ENCODE peak calls at places on chromosomes 6 and 20, in five cellular contexts. A is endothelial cell of umbilical vein; V is cardiac muscle cell; Q is neural progenitor cell; N is CD4-positive, alpha-beta memory T cell. U is an unnamed sample.

GRCh38 chr6:170031684-170032121 is 259.2 kb downstream of the DLL1 start:
- DNase-seq in A (no peak), V (no peak), Q (no peak), N (no peak), U (no peak)

GRCh38 chr6:80319286-80319685 is 212.8 kb downstream of the BCKDHB start:
- DNase-seq in A (no peak), V (no peak), Q (no peak), N (no peak), U (no peak)

GRCh38 chr6:136059308-136059707 is 190.8 kb downstream of the MTFR2 start:
- DNase-seq in A (no peak), V (no peak), Q (no peak), N (no peak), U (no peak)

GRCh38 chr6:119128252-119128912 is 49.9 kb upstream of the FAM184A start:
- DNase-seq in A (no peak), V (no peak), Q (no peak), N (no peak), U (no peak)

GRCh38 chr6:162369091-162369490 is 358.5 kb downstream of the PRKN start:
- DNase-seq in A (no peak), V (no peak), Q (no peak), N (no peak), U (no peak)

GRCh38 chr6:7424967-7425807 is 35.6 kb downstream of the RIOK1 start:
- DNase-seq in A (peak; percentile 6), V (peak; percentile 62), Q (no peak), N (no peak), U (no peak)

GRCh38 chr6:139655783-139656705 is 281.6 kb upstream of the CITED2 start:
- DNase-seq in A (no peak), V (no peak), Q (no peak), N (no peak), U (no peak)

GRCh38 chr20:47859255-47859654 is 74.0 kb upstream of the SULF2 start:
- DNase-seq in A (no peak), V (no peak), Q (no peak), N (no peak), U (no peak)

GRCh38 chr6:141451508-141452353 is 681.0 kb upstream of the GJE1 start:
- DNase-seq in A (peak; percentile 50), V (no peak), Q (peak; percentile 52), N (no peak), U (peak; percentile 90)

GRCh38 chr20:1177680-1178079 is 7.1 kb downstream of the TMEM74B start:
- DNase-seq in A (no peak), V (peak; percentile 22), Q (peak; percentile 46), N (no peak), U (peak; percentile 36)

GRCh38 chr6:145898376-145898775 is 65.8 kb downstream of the SHPRH start:
- DNase-seq in A (no peak), V (no peak), Q (no peak), N (no peak), U (no peak)

GRCh38 chr20:59084041-59084841 is 41.7 kb upstream of the PRELID3B start:
- DNase-seq in A (no peak), V (no peak), Q (no peak), N (no peak), U (no peak)

GRCh38 chr20:32443386-32443974 is 85.3 kb downstream of the ASXL1 start:
- DNase-seq in A (no peak), V (no peak), Q (no peak), N (no peak), U (no peak)

GRCh38 chr6:153989989-153990388 is 49.1 kb upstream of the OPRM1 start:
- DNase-seq in A (no peak), V (no peak), Q (no peak), N (no peak), U (no peak)

GRCh38 chr6:31402324-31403282 is 792 bp upstream of the MICA start:
- DNase-seq in A (no peak), V (no peak), Q (no peak), N (peak; percentile 30), U (peak; percentile 49)

GRCh38 chr6:21887301-21888185 is 294.0 kb downstream of the SOX4 start:
- DNase-seq in A (peak; percentile 47), V (no peak), Q (no peak), N (no peak), U (no peak)

GRCh38 chr20:38013891-38014290 is 19.4 kb downstream of the TTI1 start:
- DNase-seq in A (peak; percentile 35), V (no peak), Q (no peak), N (no peak), U (no peak)

GRCh38 chr6:20708367-20709124 is 174.3 kb downstream of the CDKAL1 start:
- DNase-seq in A (no peak), V (no peak), Q (peak; percentile 40), N (peak; percentile 26), U (no peak)

DNA sequence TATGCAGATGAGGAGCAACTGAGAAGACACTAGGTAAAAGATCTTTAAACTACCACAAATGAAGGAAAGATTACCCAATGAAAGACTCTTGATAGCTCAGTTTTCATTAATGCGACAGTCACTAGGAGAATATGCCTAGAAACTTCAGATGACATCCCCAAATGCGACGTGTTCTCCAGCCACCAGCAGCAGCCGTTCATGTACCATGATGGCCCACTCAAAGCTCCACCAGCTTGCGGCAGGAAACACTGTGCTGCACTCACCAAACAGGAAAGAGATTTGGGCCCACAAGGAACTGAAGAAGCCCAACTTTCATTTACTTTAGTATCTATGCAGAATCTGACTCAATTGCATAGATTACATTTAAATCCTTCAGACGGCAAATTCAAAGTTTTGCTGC is 7.5 kb downstream of the DIDO1 start:
- DNase-seq in A (no peak), V (no peak), Q (no peak), N (peak; percentile 56), U (no peak)
- H3K4me1 ChIP-seq in A (peaks cover 16% of the 10 kb centered on the region), V (peaks cover 38% of the 10 kb centered on the region), Q (peaks cover 70% of the 10 kb centered on the region), N (peaks cover 99% of the 10 kb centered on the region), U (peaks cover 68% of the 10 kb centered on the region)

DNA sequence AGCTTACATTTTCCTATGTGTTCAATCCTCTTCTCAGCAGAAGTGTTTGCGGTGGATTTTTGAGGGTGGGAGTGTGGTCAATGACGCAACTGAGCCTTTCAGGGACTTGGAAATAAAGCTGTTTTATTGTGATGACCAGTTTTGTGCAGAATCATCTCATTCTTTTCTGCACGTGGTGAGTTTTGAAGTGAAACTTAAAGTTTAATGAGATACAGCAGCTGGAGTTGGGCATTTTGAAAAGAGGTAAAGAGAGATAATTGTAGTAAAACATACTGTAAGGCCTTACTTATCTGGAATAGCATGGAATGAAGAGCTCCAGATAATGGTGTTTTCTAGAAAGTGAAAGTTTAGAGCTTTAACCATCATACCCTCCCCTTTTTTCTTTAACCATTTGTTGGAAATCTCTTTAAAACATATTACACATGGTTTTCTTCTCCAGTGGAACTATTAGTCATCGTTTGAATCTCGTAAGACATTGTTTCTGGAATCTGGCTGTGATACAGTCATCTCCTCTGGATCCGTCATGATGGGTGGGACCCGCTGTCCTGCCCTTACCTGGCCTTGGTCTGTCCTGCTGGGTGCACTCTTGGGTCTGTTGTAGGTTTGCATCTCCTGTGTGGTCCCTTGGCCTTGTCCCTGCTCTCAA is 29.6 kb downstream of the UST start:
- DNase-seq in A (no peak), V (no peak), Q (no peak), N (no peak), U (no peak)
- H3K4me3 ChIP-seq in A (no peak overlapping the region), V (no peak overlapping the region), Q (no peak overlapping the region), N (no peak overlapping the region), U (no peak overlapping the region)

GRCh38 chr6:111474106-111474505 is 8.9 kb downstream of the REV3L start:
- DNase-seq in A (no peak), V (no peak), Q (no peak), N (no peak), U (no peak)
- H3K27me3 ChIP-seq in A (no peaks in the 10 kb centered on the region), V (no peaks in the 10 kb centered on the region), Q (peaks cover 36% of the 10 kb centered on the region), N (no peaks in the 10 kb centered on the region), U (no peaks in the 10 kb centered on the region)

DNA sequence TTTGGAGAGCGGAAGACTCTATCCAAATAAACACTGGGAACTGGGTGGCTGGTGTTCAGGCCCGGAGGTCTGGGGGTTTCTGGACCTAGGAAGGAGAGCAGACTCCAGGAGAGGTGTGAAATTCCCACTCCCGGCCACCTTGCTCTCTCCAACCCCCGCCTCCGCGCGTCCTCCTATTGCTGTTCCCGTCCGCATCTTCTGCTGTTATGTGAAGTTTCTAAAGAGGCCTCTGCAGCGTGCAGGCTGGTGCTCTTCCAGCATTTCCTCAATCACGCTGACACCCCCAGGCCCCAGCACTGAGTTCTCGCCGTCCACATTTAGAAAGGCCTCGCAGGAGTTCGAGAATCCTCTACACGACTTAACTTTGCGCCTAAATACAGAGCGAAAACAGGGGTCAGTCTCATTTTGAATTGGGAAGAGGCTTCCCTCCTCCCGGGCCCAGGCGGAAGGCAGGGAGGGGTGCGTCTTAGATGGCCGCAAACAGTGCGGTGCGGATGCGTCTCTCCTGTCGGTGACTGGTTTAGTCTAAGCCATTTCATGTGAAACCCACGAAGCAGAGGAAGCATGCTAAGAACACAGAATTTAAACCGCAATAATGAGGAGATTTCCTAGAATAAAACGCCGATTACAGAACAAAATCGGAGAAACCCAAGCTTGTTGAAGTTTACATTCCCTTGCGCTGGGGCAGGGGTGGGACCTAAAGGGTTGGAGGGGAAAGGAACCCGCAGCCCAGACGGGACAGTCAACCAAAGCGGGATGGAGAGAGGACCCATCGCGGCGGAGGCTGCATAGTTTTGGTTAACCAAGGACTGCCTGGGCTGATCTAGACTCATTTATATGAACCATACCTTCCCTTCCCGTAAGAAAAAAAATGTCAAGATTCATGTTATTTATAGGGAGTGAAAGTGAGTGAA is 4.0 kb upstream of the FOXF2 start:
- DNase-seq in A (no peak), V (no peak), Q (peak; percentile 49), N (no peak), U (no peak)
- H3K4me1 ChIP-seq in A (no peaks in the 10 kb centered on the region), V (no peaks in the 10 kb centered on the region), Q (peaks cover 33% of the 10 kb centered on the region), N (peaks cover 26% of the 10 kb centered on the region), U (peaks cover 16% of the 10 kb centered on the region)

GRCh38 chr6:125156496-125156895 is 2.9 kb downstream of the TPD52L1 start:
- DNase-seq in A (no peak), V (no peak), Q (no peak), N (no peak), U (no peak)

GRCh38 chr6:125154184-125155135 is 887 bp downstream of the TPD52L1 start:
- DNase-seq in A (no peak), V (peak; percentile 46), Q (peak; percentile 60), N (no peak), U (peak; percentile 47)

GRCh38 chr6:125157280-125157679 is 3.7 kb downstream of the TPD52L1 start:
- DNase-seq in A (no peak), V (no peak), Q (no peak), N (no peak), U (no peak)

GRCh38 chr6:125153541-125154183 is at the start of gene TPD52L1:
- DNase-seq in A (peak; percentile 62), V (peak; percentile 92), Q (peak; percentile 88), N (peak; percentile 47), U (peak; percentile 76)

DNA sequence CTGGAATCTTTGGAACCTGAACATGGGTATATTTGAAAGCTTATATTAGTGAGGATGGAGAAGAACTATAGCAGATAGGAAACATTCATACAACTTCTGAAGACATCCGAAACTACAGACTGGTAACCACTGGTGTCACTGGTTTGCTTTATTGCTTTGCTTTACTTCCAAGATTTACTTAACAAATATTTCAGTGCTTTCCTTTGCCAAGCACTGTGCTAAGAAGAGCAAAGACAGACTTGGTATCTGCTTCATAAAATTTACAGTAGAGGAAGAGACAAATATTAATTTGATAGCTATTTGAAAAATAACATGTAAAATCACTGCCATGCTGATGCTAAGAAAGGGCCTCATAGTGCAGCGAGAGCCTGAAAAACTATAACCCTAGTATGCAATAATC is 1.8 kb downstream of the TPD52L1 start:
- DNase-seq in A (no peak), V (no peak), Q (no peak), N (no peak), U (no peak)
- H3K4me3 ChIP-seq in A (no peak overlapping the region), V (no peak overlapping the region), Q (no peak overlapping the region), N (no peak overlapping the region), U (no peak overlapping the region)

GRCh38 chr20:46312075-46312944 is 4.0 kb upstream of the CDH22 start:
- DNase-seq in A (no peak), V (peak; percentile 77), Q (peak; percentile 88), N (no peak), U (peak; percentile 15)
- H3K27me3 ChIP-seq in A (peaks cover 66% of the 10 kb centered on the region), V (peaks cover 66% of the 10 kb centered on the region), Q (peaks cover 86% of the 10 kb centered on the region), N (peaks cover 48% of the 10 kb centered on the region), U (peaks cover 94% of the 10 kb centered on the region)

U was measured in HAP-1.